ENCODE peak calls at places on chromosomes 1 and 21, in six cellular contexts. F is right cardiac atrium; R is foreskin fibroblast; M is body of pancreas; I is ureter; D is stimulated activated CD8-positive, alpha-beta memory T cell treated with anti-CD3 and anti-CD28 coated beads, Interleukin-7, amount 100 ng/mL, for 1 hour. X is an unnamed sample.

GRCh38 chr1:155128755-155129473 is 1.2 kb downstream of the EFNA1 start:
- DNase-seq in F (peak; percentile 73), R (no peak), M (peak; percentile 80), I (peak; percentile 60), D (no peak), X (no peak)

GRCh38 chr1:162535501-162535900 is 26.0 kb upstream of the UAP1 start:
- DNase-seq in F (no peak), R (peak; percentile 50), M (no peak), I (no peak), D (no peak), X (peak; percentile 46)

GRCh38 chr1:174222166-174222949 is 63.0 kb downstream of the RABGAP1L start:
- DNase-seq in F (no peak), R (peak; percentile 79), M (no peak), I (no peak), D (no peak), X (peak; percentile 56)

GRCh38 chr1:65992160-65993046 is 199.7 kb downstream of the PDE4B start:
- DNase-seq in F (peak; percentile 22), R (no peak), M (no peak), I (no peak), D (no peak), X (peak; percentile 36)

GRCh38 chr1:155268630-155269029 is 4.7 kb downstream of the CLK2 start:
- DNase-seq in F (no peak), R (no peak), M (no peak), I (no peak), D (no peak), X (no peak)

GRCh38 chr1:203151362-203152157 is 24.0 kb downstream of the ADORA1 start:
- DNase-seq in F (no peak), R (no peak), M (no peak), I (no peak), D (no peak), X (no peak)

GRCh38 chr1:183996036-183996376 is 41.5 kb downstream of the COLGALT2 start:
- DNase-seq in F (no peak), R (no peak), M (no peak), I (no peak), D (no peak), X (no peak)

GRCh38 chr1:232699814-232700213 is 69.9 kb upstream of the SIPA1L2 start:
- DNase-seq in F (no peak), R (no peak), M (no peak), I (no peak), D (no peak), X (no peak)

GRCh38 chr1:201123866-201124265 is 3.1 kb downstream of the ASCL5 start:
- DNase-seq in F (no peak), R (no peak), M (no peak), I (no peak), D (no peak), X (no peak)

GRCh38 chr21:31142600-31142999 is 104.3 kb upstream of the KRTAP19-8 start:
- DNase-seq in F (no peak), R (no peak), M (no peak), I (no peak), D (no peak), X (no peak)

GRCh38 chr1:106998431-106999002 is 58.0 kb upstream of the PRMT6 start:
- DNase-seq in F (no peak), R (no peak), M (no peak), I (peak; percentile 52), D (no peak), X (no peak)

GRCh38 chr1:2632051-2632430 is 775 bp downstream of the MMEL1 start:
- DNase-seq in F (no peak), R (no peak), M (no peak), I (no peak), D (no peak), X (no peak)

GRCh38 chr1:168506204-168506819 is 37.5 kb downstream of the XCL2 start:
- DNase-seq in F (no peak), R (peak; percentile 89), M (no peak), I (no peak), D (no peak), X (peak; percentile 80)

GRCh38 chr1:33670567-33670966 is 193.3 kb upstream of the HMGB4 start:
- DNase-seq in F (no peak), R (no peak), M (no peak), I (no peak), D (no peak), X (no peak)

GRCh38 chr1:174976436-174977107 is 23.2 kb upstream of the CACYBP start:
- DNase-seq in F (no peak), R (peak; percentile 75), M (no peak), I (no peak), D (no peak), X (peak; percentile 64)

GRCh38 chr1:212649020-212649419 is 40.5 kb downstream of the ATF3 start:
- DNase-seq in F (no peak), R (no peak), M (no peak), I (no peak), D (no peak), X (peak; percentile 48)

GRCh38 chr21:19340303-19340702 is 936.7 kb upstream of the TMPRSS15 start:
- DNase-seq in F (no peak), R (no peak), M (no peak), I (no peak), D (no peak), X (no peak)

GRCh38 chr1:209102120-209102519 is 481.4 kb upstream of the CAMK1G start:
- DNase-seq in F (no peak), R (no peak), M (no peak), I (no peak), D (no peak), X (no peak)

GRCh38 chr1:81682490-81682889 is 118.2 kb upstream of the ADGRL2 start:
- DNase-seq in F (no peak), R (no peak), M (no peak), I (no peak), D (no peak), X (peak; percentile 95)

GRCh38 chr1:188822248-188822647 is 1655.4 kb downstream of the BRINP3 start:
- DNase-seq in F (no peak), R (no peak), M (no peak), I (no peak), D (no peak), X (peak; percentile 4)

GRCh38 chr1:161864577-161864976 is 98.5 kb downstream of the ATF6 start:
- DNase-seq in F (peak; percentile 39), R (peak; percentile 59), M (no peak), I (no peak), D (no peak), X (peak; percentile 42)

GRCh38 chr1:64112281-64112680 is 91.1 kb upstream of the UBE2U start:
- DNase-seq in F (no peak), R (peak; percentile 92), M (no peak), I (no peak), D (no peak), X (peak; percentile 84)

GRCh38 chr1:15953294-15953771 is 22.6 kb downstream of the ZBTB17 start:
- DNase-seq in F (peak; percentile 73), R (no peak), M (no peak), I (no peak), D (no peak), X (peak; percentile 73)

GRCh38 chr1:213772711-213773110 is 215.1 kb upstream of the PROX1 start:
- DNase-seq in F (no peak), R (no peak), M (no peak), I (no peak), D (no peak), X (no peak)

GRCh38 chr1:239840327-239840726 is 251.4 kb upstream of the FMN2 start:
- DNase-seq in F (no peak), R (no peak), M (no peak), I (no peak), D (no peak), X (no peak)

GRCh38 chr1:67031121-67031520 is 22.8 kb downstream of the SLC35D1 start:
- DNase-seq in F (no peak), R (no peak), M (peak; percentile 15), I (no peak), D (no peak), X (peak; percentile 63)

GRCh38 chr1:206456577-206457375 is 13.5 kb upstream of the IKBKE start:
- DNase-seq in F (no peak), R (peak; percentile 78), M (no peak), I (no peak), D (no peak), X (peak; percentile 14)

GRCh38 chr1:55304306-55304705 is 89.1 kb upstream of the USP24 start:
- DNase-seq in F (peak; percentile 32), R (no peak), M (no peak), I (no peak), D (no peak), X (no peak)